ENCODE peak calls at places on chromosome 17, in nine cellular contexts. W is AG09319, A is neural progenitor cell, U is testis, N is GM12864, V is OCI-LY7, Y is neural crest cell, T is RWPE1, E is osteoblast. Q is an unnamed sample.
A peak's percentile ranks its signal among the peaks of the same experiment; 100 is the strongest.

GRCh38 chr17:55496094-55496881 is 15.0 kb downstream of the SMIM36 start:
- DNase-seq in E (no peak), T (peak; percentile 33), A (no peak), Y (no peak), W (no peak), N (no peak), U (peak; percentile 20), V (no peak), Q (no peak)

GRCh38 chr17:79844869-79845600 is 5.8 kb upstream of the CBX4 start:
- DNase-seq in A (peak; percentile 85), E (peak; percentile 99), V (peak; percentile 70), U (no peak), T (no peak), W (no peak), N (no peak), Y (peak; percentile 63), Q (no peak)

GRCh38 chr17:4256952-4257351 is 6.8 kb downstream of the ANKFY1 start:
- DNase-seq in A (no peak), N (no peak), U (no peak), E (peak; percentile 79), V (no peak), W (no peak), Y (no peak), T (no peak), Q (no peak)

GRCh38 chr17:55576237-55576998 is 65.2 kb upstream of the SMIM36 start:
- DNase-seq in T (peak; percentile 78), V (no peak), N (no peak), U (no peak), Y (no peak), W (peak; percentile 44), A (no peak), E (peak; percentile 93), Q (peak; percentile 39)

GRCh38 chr17:29784661-29785060 is 145.4 kb downstream of the SSH2 start:
- DNase-seq in Y (no peak), W (no peak), N (no peak), T (no peak), U (no peak), E (peak; percentile 78), A (no peak), V (no peak), Q (no peak)

GRCh38 chr17:60851181-60851580 is 173.5 kb downstream of the BCAS3 start:
- DNase-seq in N (no peak), V (no peak), A (no peak), Y (no peak), W (no peak), T (no peak), U (no peak), E (no peak), Q (no peak)

GRCh38 chr17:46870116-46870803 is 18.9 kb downstream of the WNT9B start:
- DNase-seq in V (no peak), U (no peak), T (no peak), W (no peak), Y (no peak), E (no peak), N (no peak), A (no peak), Q (no peak)

GRCh38 chr17:73795730-73796129 is 151.5 kb upstream of the SDK2 start:
- DNase-seq in W (no peak), E (peak; percentile 42), Y (no peak), U (no peak), N (no peak), V (no peak), T (no peak), A (no peak), Q (no peak)

GRCh38 chr17:4082136-4082924 is 60.5 kb downstream of the ZZEF1 start:
- DNase-seq in N (no peak), A (no peak), T (no peak), U (no peak), E (peak; percentile 15), V (no peak), W (no peak), Y (no peak), Q (no peak)

GRCh38 chr17:80773243-80773991 is 218.2 kb upstream of the CHMP6 start:
- DNase-seq in E (peak; percentile 77), T (no peak), N (no peak), A (peak; percentile 57), U (peak; percentile 45), V (peak; percentile 76), W (no peak), Y (no peak), Q (no peak)

GRCh38 chr17:20155258-20156195 is 146.4 kb downstream of the SPECC1 start:
- DNase-seq in E (peak; percentile 98), V (peak; percentile 93), Y (peak; percentile 99), A (peak; percentile 100), U (peak; percentile 100), W (peak; percentile 77), N (peak; percentile 95), T (peak; percentile 96), Q (peak; percentile 78)

GRCh38 chr17:32584792-32585191 is 98.0 kb downstream of the CDK5R1 start:
- DNase-seq in Y (no peak), T (no peak), U (no peak), W (peak; percentile 67), N (no peak), A (no peak), V (no peak), E (no peak), Q (no peak)

GRCh38 chr17:3913531-3914318 is 2.5 kb downstream of the P2RX1 start:
- DNase-seq in N (peak; percentile 54), W (no peak), Y (peak; percentile 90), U (peak; percentile 89), A (peak; percentile 84), V (peak; percentile 88), E (peak; percentile 99), T (peak; percentile 70), Q (no peak)

GRCh38 chr17:80782536-80783427 is 208.9 kb upstream of the CHMP6 start:
- DNase-seq in T (no peak), U (no peak), Y (no peak), E (no peak), N (no peak), W (no peak), V (no peak), A (no peak), Q (no peak)

GRCh38 chr17:71472809-71473789 is 647.7 kb upstream of the SOX9 start:
- DNase-seq in E (peak; percentile 75), U (peak; percentile 44), Y (peak; percentile 12), V (peak; percentile 74), W (peak; percentile 37), N (peak; percentile 7), A (peak; percentile 81), T (peak; percentile 72), Q (no peak)
- TF ChIP-seq CTCF in E (peak; percentile 81), U (peak; percentile 62), Y (peak; percentile 83), V (peak; percentile 98), W (peak; percentile 75), N (peak; percentile 75), A (peak; percentile 78), T (peak; percentile 82), Q (peak; percentile 85)

GRCh38 chr17:17668358-17668757 is 12.9 kb upstream of the RAI1 start:
- DNase-seq in Y (no peak), U (no peak), N (no peak), E (no peak), A (no peak), T (no peak), V (no peak), W (no peak), Q (no peak)
- TF ChIP-seq CTCF in Y (no peak), U (no peak), N (no peak), E (no peak), A (no peak), T (no peak), V (no peak), W (no peak), Q (no peak)

DNA sequence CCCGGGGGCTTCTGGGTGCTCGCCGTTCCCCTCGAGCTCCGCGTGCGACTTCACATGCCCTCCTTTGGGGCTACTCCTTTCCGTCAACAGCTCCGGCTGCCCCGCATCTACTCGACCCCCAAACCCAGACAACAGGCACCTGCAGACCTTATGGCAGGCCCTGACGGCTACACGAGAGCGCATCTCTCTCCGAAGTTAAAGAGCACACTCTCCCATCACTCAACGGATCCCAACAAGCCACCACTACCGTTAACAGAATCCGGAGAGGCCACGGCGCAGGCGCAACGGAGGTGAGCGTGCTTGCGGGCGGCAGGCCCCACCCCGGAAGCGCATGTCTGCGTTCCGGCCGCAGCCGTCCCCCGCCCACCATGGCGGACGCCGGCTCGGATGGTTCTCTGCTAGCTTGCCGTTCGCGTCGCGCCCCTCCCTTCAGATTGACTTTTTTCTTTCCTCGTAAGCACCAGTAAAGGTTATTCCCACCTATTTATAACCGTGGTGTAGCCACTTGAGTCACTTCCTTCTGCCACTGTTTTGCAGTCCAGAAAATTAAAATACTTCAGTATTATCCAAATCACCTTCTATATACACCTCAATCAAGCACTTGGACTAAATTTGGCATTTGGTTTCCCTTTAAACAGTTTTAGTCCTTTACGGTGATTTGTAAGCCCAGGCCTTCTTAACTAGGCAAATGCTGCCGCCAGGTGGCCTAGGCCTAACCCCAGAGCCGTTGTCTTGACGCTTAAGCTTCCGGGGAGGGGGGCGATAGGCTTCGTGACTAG is at the start of gene POLG2:
- DNase-seq in U (peak; percentile 95), Y (peak; percentile 89), E (peak; percentile 94), N (peak; percentile 87), A (peak; percentile 97), W (peak; percentile 80), T (peak; percentile 92), V (peak; percentile 96), Q (peak; percentile 65)
- TF ChIP-seq CTCF in U (peak; percentile 25), Y (peak; percentile 71), E (peak; percentile 52), N (peak; percentile 55), A (peak; percentile 70), W (peak; percentile 54), T (peak; percentile 74), V (peak; percentile 86), Q (peak; percentile 63)

GRCh38 chr17:37168731-37169353 is 206.9 kb upstream of the C17orf78 start:
- DNase-seq in V (no peak), Y (no peak), W (no peak), N (no peak), A (no peak), T (no peak), E (no peak), U (no peak), Q (no peak)
- TF ChIP-seq CTCF in V (no peak), Y (no peak), W (no peak), N (no peak), A (no peak), T (no peak), E (no peak), U (no peak), Q (no peak)

DNA sequence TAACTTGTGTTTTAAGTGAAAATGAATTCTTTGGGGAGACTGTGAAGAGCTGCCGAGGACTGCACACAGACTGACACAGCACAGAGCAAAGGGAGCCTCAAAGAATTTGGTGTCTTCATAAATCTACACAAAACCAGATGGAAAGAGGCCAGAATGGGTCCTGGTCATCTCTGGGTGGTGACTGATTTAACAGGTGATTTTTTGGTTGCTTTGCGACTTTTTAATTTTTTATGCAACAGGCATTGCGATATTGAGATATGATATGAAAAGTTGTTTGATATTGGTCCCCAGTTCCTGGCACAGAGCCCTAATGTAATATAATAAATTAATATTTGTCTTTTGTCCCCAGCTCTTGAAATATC is 12.6 kb upstream of the EIF1 start:
- DNase-seq in Y (no peak), U (no peak), E (no peak), V (no peak), W (no peak), N (no peak), A (no peak), T (no peak), Q (no peak)
- TF ChIP-seq CTCF in Y (no peak), U (no peak), E (no peak), V (no peak), W (no peak), N (no peak), A (no peak), T (no peak), Q (no peak)

GRCh38 chr17:36546418-36547093 is 1.8 kb downstream of the GGNBP2 start:
- DNase-seq in E (no peak), T (no peak), A (no peak), Y (no peak), W (no peak), N (no peak), U (no peak), V (peak; percentile 52), Q (no peak)
- TF ChIP-seq CTCF in E (no peak), T (no peak), A (no peak), Y (no peak), W (no peak), N (no peak), U (no peak), V (no peak), Q (no peak)

Q was measured in BJ.